ENCODE peak calls at places on chromosome 3, in ten cellular contexts. One of them, this sample, is unnamed.

GRCh38 chr3:195394700-195395099 is 48.1 kb downstream of the ACAP2 start:
- DNase-seq in cardiac fibroblast: peak
- DNase-seq in MCF 10A: peak
- DNase-seq in progenitor cell of endocrine pancreas: no peak
- DNase-seq in Peyer's patch: no peak
- DNase-seq in spleen: no peak
- DNase-seq in IMR-90: peak
- DNase-seq in neural crest cell: no peak
- DNase-seq in GM12865: peak
- DNase-seq in ovary: no peak
- DNase-seq in this sample: no peak

GRCh38 chr3:118882353-118882947 is 152.2 kb downstream of the IGSF11 start:
- DNase-seq in IMR-90: peak
- DNase-seq in cardiac fibroblast: peak
- DNase-seq in GM12865: peak
- DNase-seq in Peyer's patch: peak
- DNase-seq in spleen: no peak
- DNase-seq in progenitor cell of endocrine pancreas: peak
- DNase-seq in MCF 10A: peak
- DNase-seq in ovary: peak
- DNase-seq in neural crest cell: peak
- DNase-seq in this sample: peak

GRCh38 chr3:170865209-170866094 is 4.5 kb downstream of the RPL22L1 start:
- DNase-seq in ovary: no peak
- DNase-seq in MCF 10A: peak
- DNase-seq in progenitor cell of endocrine pancreas: no peak
- DNase-seq in neural crest cell: no peak
- DNase-seq in GM12865: peak
- DNase-seq in Peyer's patch: no peak
- DNase-seq in spleen: no peak
- DNase-seq in IMR-90: no peak
- DNase-seq in cardiac fibroblast: peak
- DNase-seq in this sample: no peak

GRCh38 chr3:176967525-176967924 is 229.8 kb downstream of the TBL1XR1 start:
- DNase-seq in spleen: no peak
- DNase-seq in IMR-90: peak
- DNase-seq in Peyer's patch: no peak
- DNase-seq in GM12865: no peak
- DNase-seq in MCF 10A: no peak
- DNase-seq in ovary: no peak
- DNase-seq in cardiac fibroblast: no peak
- DNase-seq in neural crest cell: no peak
- DNase-seq in progenitor cell of endocrine pancreas: no peak
- DNase-seq in this sample: no peak

GRCh38 chr3:43674345-43675085 is 16.2 kb upstream of the ABHD5 start:
- DNase-seq in ovary: no peak
- DNase-seq in progenitor cell of endocrine pancreas: no peak
- DNase-seq in spleen: no peak
- DNase-seq in cardiac fibroblast: no peak
- DNase-seq in MCF 10A: no peak
- DNase-seq in neural crest cell: no peak
- DNase-seq in IMR-90: no peak
- DNase-seq in GM12865: no peak
- DNase-seq in Peyer's patch: no peak
- DNase-seq in this sample: no peak

GRCh38 chr3:33991673-33992072 is 193.2 kb downstream of the PDCD6IP start:
- DNase-seq in progenitor cell of endocrine pancreas: no peak
- DNase-seq in ovary: no peak
- DNase-seq in IMR-90: no peak
- DNase-seq in Peyer's patch: no peak
- DNase-seq in neural crest cell: no peak
- DNase-seq in spleen: no peak
- DNase-seq in GM12865: no peak
- DNase-seq in cardiac fibroblast: no peak
- DNase-seq in MCF 10A: no peak
- DNase-seq in this sample: no peak

GRCh38 chr3:111373861-111374260 is 168.1 kb upstream of the CD96 start:
- DNase-seq in IMR-90: peak
- DNase-seq in spleen: no peak
- DNase-seq in cardiac fibroblast: peak
- DNase-seq in ovary: no peak
- DNase-seq in Peyer's patch: no peak
- DNase-seq in GM12865: no peak
- DNase-seq in MCF 10A: no peak
- DNase-seq in progenitor cell of endocrine pancreas: no peak
- DNase-seq in neural crest cell: no peak
- DNase-seq in this sample: no peak

GRCh38 chr3:139297588-139298311 is 46.1 kb upstream of the MRPS22 start:
- DNase-seq in progenitor cell of endocrine pancreas: no peak
- DNase-seq in neural crest cell: no peak
- DNase-seq in GM12865: no peak
- DNase-seq in spleen: no peak
- DNase-seq in ovary: no peak
- DNase-seq in MCF 10A: no peak
- DNase-seq in IMR-90: peak
- DNase-seq in Peyer's patch: no peak
- DNase-seq in cardiac fibroblast: no peak
- DNase-seq in this sample: no peak

GRCh38 chr3:188282871-188283270 is 128.9 kb downstream of the LPP start:
- DNase-seq in MCF 10A: no peak
- DNase-seq in progenitor cell of endocrine pancreas: no peak
- DNase-seq in spleen: no peak
- DNase-seq in GM12865: no peak
- DNase-seq in IMR-90: no peak
- DNase-seq in Peyer's patch: no peak
- DNase-seq in neural crest cell: no peak
- DNase-seq in ovary: no peak
- DNase-seq in cardiac fibroblast: no peak
- DNase-seq in this sample: no peak

GRCh38 chr3:186802701-186803100 is 3.6 kb downstream of the RFC4 start:
- DNase-seq in progenitor cell of endocrine pancreas: no peak
- DNase-seq in Peyer's patch: no peak
- DNase-seq in GM12865: no peak
- DNase-seq in spleen: no peak
- DNase-seq in cardiac fibroblast: no peak
- DNase-seq in neural crest cell: no peak
- DNase-seq in MCF 10A: no peak
- DNase-seq in ovary: no peak
- DNase-seq in IMR-90: no peak
- DNase-seq in this sample: no peak

GRCh38 chr3:194328080-194328571 is 23.0 kb downstream of the CPN2 start:
- DNase-seq in progenitor cell of endocrine pancreas: no peak
- DNase-seq in Peyer's patch: no peak
- DNase-seq in spleen: no peak
- DNase-seq in MCF 10A: peak
- DNase-seq in cardiac fibroblast: peak
- DNase-seq in ovary: no peak
- DNase-seq in neural crest cell: no peak
- DNase-seq in IMR-90: peak
- DNase-seq in GM12865: peak
- DNase-seq in this sample: peak

GRCh38 chr3:127751163-127751621 is 71.1 kb downstream of the MGLL start:
- DNase-seq in neural crest cell: no peak
- DNase-seq in ovary: no peak
- DNase-seq in spleen: peak
- DNase-seq in progenitor cell of endocrine pancreas: no peak
- DNase-seq in GM12865: peak
- DNase-seq in Peyer's patch: no peak
- DNase-seq in cardiac fibroblast: peak
- DNase-seq in MCF 10A: peak
- DNase-seq in IMR-90: peak
- DNase-seq in this sample: no peak

DNA sequence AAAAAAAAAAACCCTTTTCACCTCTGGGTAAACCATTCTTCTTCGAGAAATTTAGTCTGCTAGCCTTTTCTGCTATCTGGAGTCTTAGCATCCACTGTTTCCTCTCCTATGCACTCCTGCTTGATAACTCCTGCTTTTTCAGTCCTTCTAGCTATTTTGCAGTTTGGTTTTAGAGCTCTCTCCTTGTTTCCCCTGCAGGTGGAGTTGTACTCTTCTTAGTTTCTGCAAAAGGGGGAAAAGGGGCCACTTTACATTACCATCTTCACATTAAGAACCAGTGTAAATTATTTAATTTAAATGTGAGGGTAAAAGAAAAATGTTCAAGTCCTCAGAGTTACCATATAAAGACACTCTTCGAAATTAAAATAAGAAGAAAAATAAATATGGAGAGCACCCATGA is 23.6 kb upstream of the MYLK start:
- DNase-seq in neural crest cell: no peak
- DNase-seq in IMR-90: no peak
- DNase-seq in MCF 10A: no peak
- DNase-seq in Peyer's patch: no peak
- DNase-seq in progenitor cell of endocrine pancreas: no peak
- DNase-seq in spleen: no peak
- DNase-seq in GM12865: no peak
- DNase-seq in ovary: no peak
- DNase-seq in cardiac fibroblast: no peak
- DNase-seq in this sample: no peak
- TF ChIP-seq CTCF in neural crest cell: no peak
- TF ChIP-seq CTCF in IMR-90: no peak
- TF ChIP-seq CTCF in MCF 10A: no peak
- TF ChIP-seq CTCF in Peyer's patch: no peak
- TF ChIP-seq CTCF in progenitor cell of endocrine pancreas: no peak
- TF ChIP-seq CTCF in spleen: no peak
- TF ChIP-seq CTCF in GM12865: no peak
- TF ChIP-seq CTCF in ovary: no peak
- TF ChIP-seq CTCF in cardiac fibroblast: no peak
- TF ChIP-seq CTCF in this sample: no peak

GRCh38 chr3:72265250-72265649 is 480.3 kb upstream of the PROK2 start:
- DNase-seq in ovary: no peak
- DNase-seq in GM12865: no peak
- DNase-seq in cardiac fibroblast: peak
- DNase-seq in MCF 10A: peak
- DNase-seq in neural crest cell: no peak
- DNase-seq in spleen: no peak
- DNase-seq in Peyer's patch: no peak
- DNase-seq in IMR-90: no peak
- DNase-seq in progenitor cell of endocrine pancreas: no peak
- DNase-seq in this sample: peak
- TF ChIP-seq CTCF in ovary: no peak
- TF ChIP-seq CTCF in GM12865: no peak
- TF ChIP-seq CTCF in cardiac fibroblast: peak
- TF ChIP-seq CTCF in MCF 10A: peak
- TF ChIP-seq CTCF in neural crest cell: peak
- TF ChIP-seq CTCF in spleen: no peak
- TF ChIP-seq CTCF in Peyer's patch: no peak
- TF ChIP-seq CTCF in IMR-90: peak
- TF ChIP-seq CTCF in progenitor cell of endocrine pancreas: peak
- TF ChIP-seq CTCF in this sample: peak

GRCh38 chr3:184233127-184233843 is 3.9 kb downstream of the VWA5B2 start:
- DNase-seq in MCF 10A: no peak
- DNase-seq in spleen: no peak
- DNase-seq in cardiac fibroblast: no peak
- DNase-seq in progenitor cell of endocrine pancreas: no peak
- DNase-seq in IMR-90: no peak
- DNase-seq in Peyer's patch: no peak
- DNase-seq in ovary: no peak
- DNase-seq in neural crest cell: no peak
- DNase-seq in GM12865: no peak
- DNase-seq in this sample: no peak

GRCh38 chr3:184235381-184236032 is 6.1 kb downstream of the VWA5B2 start:
- DNase-seq in progenitor cell of endocrine pancreas: no peak
- DNase-seq in cardiac fibroblast: no peak
- DNase-seq in ovary: no peak
- DNase-seq in spleen: no peak
- DNase-seq in neural crest cell: no peak
- DNase-seq in GM12865: no peak
- DNase-seq in MCF 10A: no peak
- DNase-seq in IMR-90: no peak
- DNase-seq in Peyer's patch: no peak
- DNase-seq in this sample: no peak

GRCh38 chr3:184234671-184235380 is 5.4 kb downstream of the VWA5B2 start:
- DNase-seq in progenitor cell of endocrine pancreas: no peak
- DNase-seq in Peyer's patch: no peak
- DNase-seq in spleen: no peak
- DNase-seq in IMR-90: no peak
- DNase-seq in MCF 10A: no peak
- DNase-seq in GM12865: no peak
- DNase-seq in cardiac fibroblast: no peak
- DNase-seq in neural crest cell: no peak
- DNase-seq in ovary: no peak
- DNase-seq in this sample: no peak

GRCh38 chr3:184236033-184236410 is 6.6 kb downstream of the VWA5B2 start:
- DNase-seq in MCF 10A: no peak
- DNase-seq in cardiac fibroblast: no peak
- DNase-seq in ovary: no peak
- DNase-seq in Peyer's patch: no peak
- DNase-seq in GM12865: no peak
- DNase-seq in neural crest cell: no peak
- DNase-seq in spleen: no peak
- DNase-seq in progenitor cell of endocrine pancreas: no peak
- DNase-seq in IMR-90: no peak
- DNase-seq in this sample: no peak

GRCh38 chr3:184234224-184234623 is 4.8 kb downstream of the VWA5B2 start:
- DNase-seq in GM12865: no peak
- DNase-seq in spleen: no peak
- DNase-seq in ovary: peak
- DNase-seq in neural crest cell: no peak
- DNase-seq in IMR-90: peak
- DNase-seq in Peyer's patch: no peak
- DNase-seq in cardiac fibroblast: peak
- DNase-seq in progenitor cell of endocrine pancreas: no peak
- DNase-seq in MCF 10A: peak
- DNase-seq in this sample: peak
- TF ChIP-seq CTCF in GM12865: no peak
- TF ChIP-seq CTCF in spleen: no peak
- TF ChIP-seq CTCF in ovary: no peak
- TF ChIP-seq CTCF in neural crest cell: no peak
- TF ChIP-seq CTCF in IMR-90: no peak
- TF ChIP-seq CTCF in Peyer's patch: no peak
- TF ChIP-seq CTCF in cardiac fibroblast: peak
- TF ChIP-seq CTCF in progenitor cell of endocrine pancreas: no peak
- TF ChIP-seq CTCF in MCF 10A: peak
- TF ChIP-seq CTCF in this sample: peak

GRCh38 chr3:73586628-73587027 is 38.1 kb downstream of the PDZRN3 start:
- DNase-seq in progenitor cell of endocrine pancreas: no peak
- DNase-seq in neural crest cell: no peak
- DNase-seq in Peyer's patch: no peak
- DNase-seq in IMR-90: no peak
- DNase-seq in cardiac fibroblast: no peak
- DNase-seq in spleen: no peak
- DNase-seq in MCF 10A: no peak
- DNase-seq in GM12865: no peak
- DNase-seq in ovary: no peak
- DNase-seq in this sample: no peak

DNA sequence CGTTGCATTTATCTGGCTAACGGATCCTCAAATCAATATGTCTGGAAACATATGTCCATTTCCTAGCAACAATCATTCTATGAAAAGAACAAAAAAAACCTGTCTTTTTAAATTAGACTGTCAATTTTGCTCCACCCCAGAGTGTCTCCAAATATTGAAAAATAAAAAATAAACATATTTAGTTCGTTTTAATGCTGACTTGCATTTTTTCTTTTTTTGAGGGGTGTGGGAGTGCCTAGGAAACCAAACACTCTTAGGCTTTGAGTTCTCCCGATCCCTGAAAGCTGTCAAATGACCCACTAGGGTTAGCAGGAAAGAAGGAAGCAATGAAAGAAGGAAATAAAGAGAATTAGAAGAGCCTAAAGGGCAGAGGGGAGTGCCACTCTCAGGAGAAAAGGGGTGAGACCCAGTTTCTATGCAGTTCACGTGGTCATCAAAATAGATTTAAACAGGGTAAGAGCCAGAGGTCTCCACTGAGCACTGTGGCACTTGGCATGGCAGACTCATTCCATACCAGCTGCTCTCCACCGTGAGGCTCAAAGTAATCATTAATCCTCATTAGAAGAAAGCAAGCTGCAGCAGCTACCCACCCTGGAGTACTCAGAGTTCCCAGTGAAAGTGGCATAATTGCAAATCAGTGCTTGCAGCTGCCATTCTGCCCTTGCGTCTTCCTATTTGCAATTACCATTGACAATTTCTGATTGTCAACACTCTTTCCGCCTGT is 32.4 kb downstream of the PDZRN3 start:
- DNase-seq in ovary: no peak
- DNase-seq in MCF 10A: no peak
- DNase-seq in neural crest cell: no peak
- DNase-seq in cardiac fibroblast: no peak
- DNase-seq in IMR-90: no peak
- DNase-seq in Peyer's patch: no peak
- DNase-seq in progenitor cell of endocrine pancreas: no peak
- DNase-seq in GM12865: no peak
- DNase-seq in spleen: no peak
- DNase-seq in this sample: no peak
- TF ChIP-seq CTCF in ovary: no peak
- TF ChIP-seq CTCF in MCF 10A: no peak
- TF ChIP-seq CTCF in neural crest cell: no peak
- TF ChIP-seq CTCF in cardiac fibroblast: no peak
- TF ChIP-seq CTCF in IMR-90: no peak
- TF ChIP-seq CTCF in Peyer's patch: no peak
- TF ChIP-seq CTCF in progenitor cell of endocrine pancreas: no peak
- TF ChIP-seq CTCF in GM12865: no peak
- TF ChIP-seq CTCF in spleen: no peak
- TF ChIP-seq CTCF in this sample: no peak

This sample was measured in fibroblast of pulmonary artery.